ENCODE peak calls at places on chromosome 14, in seven cellular contexts. One of them, this sample, is unnamed.

GRCh38 chr14:105095236-105095805 is 30.1 kb upstream of the GPR132 start:
- DNase-seq in H1: no peak
- DNase-seq in trophoblast cell: no peak
- DNase-seq in IMR-90: no peak
- DNase-seq in neuronal stem cell: no peak
- DNase-seq in mesenchymal stem cell: no peak
- DNase-seq in mesendoderm: no peak
- DNase-seq in this sample: no peak

GRCh38 chr14:78836777-78837176 is 666.6 kb downstream of the NRXN3 start:
- DNase-seq in IMR-90: peak; percentile 52
- DNase-seq in H1: peak; percentile 77
- DNase-seq in mesenchymal stem cell: peak; percentile 61
- DNase-seq in trophoblast cell: peak; percentile 49
- DNase-seq in neuronal stem cell: peak; percentile 44
- DNase-seq in mesendoderm: peak; percentile 94
- DNase-seq in this sample: peak; percentile 85

GRCh38 chr14:30162066-30162465 is 234.4 kb upstream of the PRKD1 start:
- DNase-seq in neuronal stem cell: no peak
- DNase-seq in IMR-90: no peak
- DNase-seq in mesenchymal stem cell: no peak
- DNase-seq in mesendoderm: no peak
- DNase-seq in H1: no peak
- DNase-seq in trophoblast cell: no peak
- DNase-seq in this sample: no peak

GRCh38 chr14:99578541-99579044 is 25.4 kb downstream of the CCDC85C start:
- DNase-seq in mesendoderm: no peak
- DNase-seq in IMR-90: no peak
- DNase-seq in neuronal stem cell: no peak
- DNase-seq in H1: no peak
- DNase-seq in trophoblast cell: peak; percentile 47
- DNase-seq in mesenchymal stem cell: no peak
- DNase-seq in this sample: no peak

GRCh38 chr14:54048736-54049135 is 92.1 kb upstream of the BMP4 start:
- DNase-seq in mesendoderm: no peak
- DNase-seq in H1: no peak
- DNase-seq in trophoblast cell: no peak
- DNase-seq in neuronal stem cell: no peak
- DNase-seq in mesenchymal stem cell: no peak
- DNase-seq in IMR-90: no peak
- DNase-seq in this sample: no peak

GRCh38 chr14:65850429-65851145 is 438.1 kb downstream of the FUT8 start:
- DNase-seq in trophoblast cell: no peak
- DNase-seq in neuronal stem cell: no peak
- DNase-seq in mesendoderm: no peak
- DNase-seq in H1: no peak
- DNase-seq in IMR-90: no peak
- DNase-seq in mesenchymal stem cell: no peak
- DNase-seq in this sample: no peak

GRCh38 chr14:63486729-63487128 is 56.4 kb downstream of the PPP2R5E start:
- DNase-seq in mesenchymal stem cell: no peak
- DNase-seq in neuronal stem cell: no peak
- DNase-seq in H1: no peak
- DNase-seq in IMR-90: no peak
- DNase-seq in mesendoderm: peak; percentile 22
- DNase-seq in trophoblast cell: no peak
- DNase-seq in this sample: no peak

GRCh38 chr14:64746298-64747250 is 42.4 kb downstream of the PLEKHG3 start:
- DNase-seq in trophoblast cell: no peak
- DNase-seq in neuronal stem cell: no peak
- DNase-seq in mesendoderm: no peak
- DNase-seq in mesenchymal stem cell: no peak
- DNase-seq in H1: no peak
- DNase-seq in IMR-90: peak; percentile 13
- DNase-seq in this sample: no peak

GRCh38 chr14:71591929-71592328 is 340.3 kb upstream of the RGS6 start:
- DNase-seq in IMR-90: peak; percentile 64
- DNase-seq in mesendoderm: no peak
- DNase-seq in trophoblast cell: no peak
- DNase-seq in neuronal stem cell: no peak
- DNase-seq in mesenchymal stem cell: peak; percentile 56
- DNase-seq in H1: no peak
- DNase-seq in this sample: no peak

GRCh38 chr14:89720741-89721315 is 233.7 kb downstream of the EFCAB11 start:
- DNase-seq in mesenchymal stem cell: no peak
- DNase-seq in neuronal stem cell: no peak
- DNase-seq in H1: no peak
- DNase-seq in trophoblast cell: no peak
- DNase-seq in IMR-90: no peak
- DNase-seq in mesendoderm: no peak
- DNase-seq in this sample: peak; percentile 46

GRCh38 chr14:22410497-22410896 is 178.5 kb downstream of the DAD1 start:
- DNase-seq in mesendoderm: no peak
- DNase-seq in IMR-90: no peak
- DNase-seq in neuronal stem cell: no peak
- DNase-seq in mesenchymal stem cell: no peak
- DNase-seq in trophoblast cell: no peak
- DNase-seq in H1: no peak
- DNase-seq in this sample: no peak

GRCh38 chr14:24079521-24080141 is 8.3 kb downstream of the CPNE6 start:
- DNase-seq in neuronal stem cell: peak; percentile 60
- DNase-seq in mesenchymal stem cell: no peak
- DNase-seq in trophoblast cell: no peak
- DNase-seq in H1: no peak
- DNase-seq in IMR-90: no peak
- DNase-seq in mesendoderm: peak; percentile 81
- DNase-seq in this sample: peak; percentile 95

GRCh38 chr14:87566986-87567385 is 426.0 kb downstream of the GALC start:
- DNase-seq in neuronal stem cell: no peak
- DNase-seq in trophoblast cell: peak; percentile 66
- DNase-seq in IMR-90: peak; percentile 0
- DNase-seq in mesendoderm: peak; percentile 88
- DNase-seq in mesenchymal stem cell: peak; percentile 89
- DNase-seq in H1: no peak
- DNase-seq in this sample: no peak

GRCh38 chr14:77565289-77566081 is 51.0 kb downstream of the SPTLC2 start:
- DNase-seq in H1: no peak
- DNase-seq in mesenchymal stem cell: no peak
- DNase-seq in neuronal stem cell: no peak
- DNase-seq in IMR-90: peak; percentile 70
- DNase-seq in trophoblast cell: no peak
- DNase-seq in mesendoderm: no peak
- DNase-seq in this sample: no peak

GRCh38 chr14:59483360-59483759 is 848 bp downstream of the L3HYPDH start:
- DNase-seq in trophoblast cell: no peak
- DNase-seq in H1: no peak
- DNase-seq in mesendoderm: peak; percentile 66
- DNase-seq in IMR-90: peak; percentile 84
- DNase-seq in neuronal stem cell: no peak
- DNase-seq in mesenchymal stem cell: peak; percentile 78
- DNase-seq in this sample: no peak

GRCh38 chr14:84225243-84225642 is 1304.7 kb upstream of the FLRT2 start:
- DNase-seq in IMR-90: no peak
- DNase-seq in trophoblast cell: no peak
- DNase-seq in neuronal stem cell: no peak
- DNase-seq in mesendoderm: no peak
- DNase-seq in mesenchymal stem cell: no peak
- DNase-seq in H1: no peak
- DNase-seq in this sample: no peak

GRCh38 chr14:86626530-86626929 is 1096.6 kb downstream of the FLRT2 start:
- DNase-seq in mesendoderm: no peak
- DNase-seq in trophoblast cell: no peak
- DNase-seq in mesenchymal stem cell: no peak
- DNase-seq in neuronal stem cell: no peak
- DNase-seq in IMR-90: peak; percentile 55
- DNase-seq in H1: no peak
- DNase-seq in this sample: no peak

GRCh38 chr14:82075566-82075965 is 541.9 kb upstream of the SEL1L start:
- DNase-seq in IMR-90: no peak
- DNase-seq in mesendoderm: peak; percentile 71
- DNase-seq in neuronal stem cell: peak; percentile 73
- DNase-seq in trophoblast cell: peak; percentile 58
- DNase-seq in H1: peak; percentile 58
- DNase-seq in mesenchymal stem cell: no peak
- DNase-seq in this sample: peak; percentile 77

GRCh38 chr14:75976838-75977237 is 5.0 kb downstream of the TGFB3 start:
- DNase-seq in trophoblast cell: no peak
- DNase-seq in neuronal stem cell: no peak
- DNase-seq in mesenchymal stem cell: no peak
- DNase-seq in mesendoderm: peak; percentile 35
- DNase-seq in H1: no peak
- DNase-seq in IMR-90: no peak
- DNase-seq in this sample: no peak

GRCh38 chr14:68501171-68501570 is 291.7 kb downstream of the ZFP36L1 start:
- DNase-seq in trophoblast cell: no peak
- DNase-seq in IMR-90: no peak
- DNase-seq in mesendoderm: no peak
- DNase-seq in H1: no peak
- DNase-seq in mesenchymal stem cell: no peak
- DNase-seq in neuronal stem cell: no peak
- DNase-seq in this sample: no peak

GRCh38 chr14:53151523-53151866 is 1.6 kb downstream of the DDHD1 start:
- DNase-seq in trophoblast cell: no peak
- DNase-seq in mesendoderm: no peak
- DNase-seq in H1: no peak
- DNase-seq in mesenchymal stem cell: no peak
- DNase-seq in neuronal stem cell: no peak
- DNase-seq in IMR-90: no peak
- DNase-seq in this sample: no peak

GRCh38 chr14:97353102-97353501 is 555.9 kb downstream of the VRK1 start:
- DNase-seq in H1: no peak
- DNase-seq in mesenchymal stem cell: no peak
- DNase-seq in trophoblast cell: no peak
- DNase-seq in mesendoderm: no peak
- DNase-seq in neuronal stem cell: no peak
- DNase-seq in IMR-90: no peak
- DNase-seq in this sample: no peak

GRCh38 chr14:51733147-51733546 is 81.4 kb downstream of the FRMD6 start:
- DNase-seq in H1: no peak
- DNase-seq in IMR-90: no peak
- DNase-seq in neuronal stem cell: no peak
- DNase-seq in mesendoderm: no peak
- DNase-seq in trophoblast cell: no peak
- DNase-seq in mesenchymal stem cell: no peak
- DNase-seq in this sample: no peak
- H2BK120ac ChIP-seq in H1: no peak overlapping the region
- H2BK120ac ChIP-seq in IMR-90: no peak overlapping the region
- H2BK120ac ChIP-seq in neuronal stem cell: no peak overlapping the region
- H2BK120ac ChIP-seq in mesendoderm: no peak overlapping the region
- H2BK120ac ChIP-seq in trophoblast cell: no peak overlapping the region
- H2BK120ac ChIP-seq in mesenchymal stem cell: no peak overlapping the region
- H2BK120ac ChIP-seq in this sample: no peak overlapping the region

DNA sequence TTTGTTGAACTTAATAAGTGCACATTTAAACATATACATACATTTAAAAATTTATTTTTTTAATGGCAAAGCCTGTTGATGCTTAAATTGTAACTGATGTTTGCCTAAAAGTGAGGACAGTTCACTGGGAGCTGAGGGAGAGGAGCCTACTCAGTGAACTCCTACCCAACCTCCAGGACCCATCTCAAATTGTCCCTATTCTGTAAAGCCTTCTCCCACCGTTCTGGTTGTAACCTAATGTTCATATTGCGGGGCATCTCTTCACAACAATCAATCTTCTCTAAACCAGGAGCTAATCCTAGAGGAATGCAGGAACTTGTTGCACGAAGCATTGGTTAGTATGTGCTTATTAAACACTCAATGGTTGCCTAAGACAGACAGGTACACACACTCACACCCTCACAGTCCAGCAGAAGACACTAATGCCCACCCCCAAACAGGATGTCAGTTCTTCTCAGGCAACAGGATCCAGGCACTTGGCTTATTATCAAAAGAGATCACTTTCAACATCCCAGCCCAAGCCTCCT is 1.8 kb downstream of the CLMN start:
- DNase-seq in neuronal stem cell: no peak
- DNase-seq in H1: no peak
- DNase-seq in mesenchymal stem cell: no peak
- DNase-seq in trophoblast cell: no peak
- DNase-seq in IMR-90: no peak
- DNase-seq in mesendoderm: no peak
- DNase-seq in this sample: no peak
- H3K18ac ChIP-seq in neuronal stem cell: no peak overlapping the region
- H3K18ac ChIP-seq in H1: no peak overlapping the region
- H3K18ac ChIP-seq in mesenchymal stem cell: no peak overlapping the region
- H3K18ac ChIP-seq in trophoblast cell: no peak overlapping the region
- H3K18ac ChIP-seq in IMR-90: no peak overlapping the region
- H3K18ac ChIP-seq in mesendoderm: no peak overlapping the region
- H3K18ac ChIP-seq in this sample: no peak overlapping the region

GRCh38 chr14:103528512-103529382 is at the start of gene TRMT61A:
- DNase-seq in mesendoderm: peak; percentile 89
- DNase-seq in H1: no peak
- DNase-seq in trophoblast cell: peak; percentile 82
- DNase-seq in neuronal stem cell: peak; percentile 75
- DNase-seq in mesenchymal stem cell: peak; percentile 96
- DNase-seq in IMR-90: peak; percentile 92
- DNase-seq in this sample: peak; percentile 90

GRCh38 chr14:103530390-103530789 is 1.4 kb downstream of the TRMT61A start:
- DNase-seq in mesendoderm: peak; percentile 62
- DNase-seq in mesenchymal stem cell: peak; percentile 29
- DNase-seq in trophoblast cell: no peak
- DNase-seq in neuronal stem cell: no peak
- DNase-seq in H1: no peak
- DNase-seq in IMR-90: peak; percentile 13
- DNase-seq in this sample: peak; percentile 73

GRCh38 chr14:103528158-103528511 is 861 bp upstream of the TRMT61A start:
- DNase-seq in mesendoderm: no peak
- DNase-seq in H1: no peak
- DNase-seq in IMR-90: no peak
- DNase-seq in neuronal stem cell: no peak
- DNase-seq in mesenchymal stem cell: peak; percentile 41
- DNase-seq in trophoblast cell: no peak
- DNase-seq in this sample: no peak

GRCh38 chr14:103530831-103531230 is 1.8 kb downstream of the TRMT61A start:
- DNase-seq in trophoblast cell: no peak
- DNase-seq in mesenchymal stem cell: no peak
- DNase-seq in mesendoderm: no peak
- DNase-seq in IMR-90: no peak
- DNase-seq in neuronal stem cell: no peak
- DNase-seq in H1: no peak
- DNase-seq in this sample: no peak

GRCh38 chr14:103529383-103530365 is 678 bp downstream of the TRMT61A start:
- DNase-seq in mesenchymal stem cell: no peak
- DNase-seq in IMR-90: no peak
- DNase-seq in neuronal stem cell: no peak
- DNase-seq in trophoblast cell: no peak
- DNase-seq in H1: no peak
- DNase-seq in mesendoderm: no peak
- DNase-seq in this sample: peak; percentile 27
- H3K27me3 ChIP-seq in mesenchymal stem cell: no peaks in the 10 kb centered on the region
- H3K27me3 ChIP-seq in IMR-90: no peaks in the 10 kb centered on the region
- H3K27me3 ChIP-seq in neuronal stem cell: no peaks in the 10 kb centered on the region
- H3K27me3 ChIP-seq in trophoblast cell: no peaks in the 10 kb centered on the region
- H3K27me3 ChIP-seq in H1: peaks cover 7% of the 10 kb centered on the region
- H3K27me3 ChIP-seq in mesendoderm: no peaks in the 10 kb centered on the region
- H3K27me3 ChIP-seq in this sample: no peaks in the 10 kb centered on the region

DNA sequence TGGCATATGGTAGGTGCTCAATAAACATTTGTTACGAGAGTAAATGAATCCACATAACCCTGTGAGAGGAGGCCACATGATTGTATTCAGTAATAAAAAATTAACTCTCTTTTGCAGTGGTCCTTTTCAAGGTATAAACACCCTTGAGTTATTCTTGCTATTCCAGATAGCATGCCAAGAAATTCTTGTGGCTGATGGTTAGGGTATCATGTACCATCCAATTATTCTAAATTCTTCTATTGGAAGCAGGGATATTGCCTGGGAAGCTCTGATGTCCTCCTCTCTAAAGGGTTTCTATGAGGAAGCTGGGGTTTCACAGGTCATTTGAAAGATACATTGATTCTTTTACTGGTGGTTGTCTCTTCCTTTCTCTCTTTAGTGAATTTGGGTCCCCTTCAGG is 10.1 kb downstream of the AKAP6 start:
- DNase-seq in mesendoderm: no peak
- DNase-seq in trophoblast cell: no peak
- DNase-seq in H1: no peak
- DNase-seq in neuronal stem cell: no peak
- DNase-seq in IMR-90: no peak
- DNase-seq in mesenchymal stem cell: no peak
- DNase-seq in this sample: no peak
- H2BK120ac ChIP-seq in mesendoderm: no peak overlapping the region
- H2BK120ac ChIP-seq in trophoblast cell: no peak overlapping the region
- H2BK120ac ChIP-seq in H1: no peak overlapping the region
- H2BK120ac ChIP-seq in neuronal stem cell: no peak overlapping the region
- H2BK120ac ChIP-seq in IMR-90: no peak overlapping the region
- H2BK120ac ChIP-seq in mesenchymal stem cell: no peak overlapping the region
- H2BK120ac ChIP-seq in this sample: no peak overlapping the region

This sample was measured in H9.